ENCODE peak calls at places on chromosomes 16 and 17, in six cellular contexts. G is DMS153; L is HT-29; A is activated gamma-delta T cell treated with Interleukin-2 at 50 U/mL for 16 hours; Z is smooth muscle cell of the brain vasculature; N is activated CD4-positive, alpha-beta T cell treated with anti-CD3 and anti-CD28 coated beads, Interleukin-2, amount 50 U/mL, for 48 hours. M is an unnamed sample.

GRCh38 chr17:63963123-63963522 is 9.6 kb downstream of the SCN4A start:
- DNase-seq in L (no peak), A (no peak), N (no peak), G (no peak), Z (no peak), M (no peak)

GRCh38 chr17:12983986-12984932 is 33.6 kb downstream of the ELAC2 start:
- DNase-seq in A (no peak), Z (peak), N (no peak), L (no peak), G (no peak), M (no peak)

GRCh38 chr16:19213885-19214284 is 45.8 kb downstream of the SYT17 start:
- DNase-seq in Z (no peak), L (peak), G (no peak), A (no peak), N (peak), M (no peak)

GRCh38 chr17:1384881-1385280 is 15.1 kb downstream of the YWHAE start:
- DNase-seq in A (no peak), N (no peak), G (no peak), L (no peak), Z (no peak), M (no peak)

GRCh38 chr16:56617212-56618085 is 8.1 kb upstream of the MT1E start:
- DNase-seq in L (no peak), Z (no peak), A (peak), G (peak), N (peak), M (peak)

GRCh38 chr17:50640701-50641338 is 6.1 kb downstream of the ABCC3 start:
- DNase-seq in N (no peak), Z (no peak), A (no peak), L (no peak), G (no peak), M (peak)

GRCh38 chr17:61314368-61315078 is 85.1 kb upstream of the TBX2 start:
- DNase-seq in Z (no peak), N (no peak), L (no peak), G (no peak), A (no peak), M (no peak)

GRCh38 chr17:2232244-2232638 is 71.3 kb downstream of the SMG6 start:
- DNase-seq in G (no peak), Z (no peak), A (no peak), L (no peak), N (no peak), M (peak)

GRCh38 chr17:34586346-34586846 is 7.0 kb downstream of the TMEM132E start:
- DNase-seq in G (no peak), A (no peak), Z (no peak), N (no peak), L (no peak), M (no peak)

GRCh38 chr17:30520436-30520835 is 43.2 kb downstream of the GOSR1 start:
- DNase-seq in G (no peak), Z (no peak), A (no peak), L (no peak), N (no peak), M (no peak)

GRCh38 chr16:14007460-14007859 is 63.7 kb upstream of the MRTFB start:
- DNase-seq in A (no peak), L (no peak), N (no peak), Z (no peak), G (peak), M (peak)

GRCh38 chr17:57481901-57482300 is 225.6 kb downstream of the MSI2 start:
- DNase-seq in N (no peak), Z (peak), A (no peak), G (no peak), L (no peak), M (no peak)